ENCODE peak calls at places on chromosome X, in five cellular contexts. Z is activated T-cell treated with anti-CD3 and anti-CD28 coated beads for 4 hours, D is heart left ventricle, L is posterior vena cava, O is kidney. J is an unnamed sample.

GRCh38 chrX:106932492-106932923 is 12.3 kb downstream of the CLDN2 start:
- DNase-seq in Z (no peak), D (no peak), L (no peak), O (no peak), J (no peak)

GRCh38 chrX:65635371-65635770 is 32.1 kb upstream of the MSN start:
- DNase-seq in Z (no peak), D (no peak), L (no peak), O (no peak), J (peak; percentile 17)

GRCh38 chrX:123803331-123803983 is 56.4 kb upstream of the XIAP start:
- DNase-seq in Z (no peak), D (no peak), L (peak; percentile 34), O (no peak), J (no peak)

GRCh38 chrX:68433155-68433980 is at the start of gene OPHN1:
- DNase-seq in Z (no peak), D (peak; percentile 86), L (peak; percentile 93), O (peak; percentile 92), J (peak; percentile 76)

GRCh38 chrX:22378296-22378695 is 105.6 kb downstream of the CBLL2 start:
- DNase-seq in Z (no peak), D (no peak), L (no peak), O (no peak), J (no peak)

GRCh38 chrX:38175140-38175539 is 45.5 kb downstream of the SRPX start:
- DNase-seq in Z (no peak), D (no peak), L (no peak), O (no peak), J (no peak)

GRCh38 chrX:18883234-18883960 is 100.5 kb downstream of the PHKA2 start:
- DNase-seq in Z (no peak), D (peak; percentile 70), L (peak; percentile 49), O (no peak), J (peak; percentile 69)

GRCh38 chrX:39821011-39821708 is 276.6 kb downstream of the BCOR start:
- DNase-seq in Z (peak; percentile 29), D (peak; percentile 62), L (no peak), O (peak; percentile 82), J (peak; percentile 21)

GRCh38 chrX:2967998-2968909 is 38.1 kb upstream of the ARSH start:
- DNase-seq in Z (peak; percentile 0), D (no peak), L (no peak), O (no peak), J (no peak)

GRCh38 chrX:13937370-13938052 is 92.2 kb downstream of the GEMIN8 start:
- DNase-seq in Z (no peak), D (no peak), L (no peak), O (no peak), J (no peak)

GRCh38 chrX:2631743-2632532 is 59.2 kb upstream of the CD99 start:
- DNase-seq in Z (no peak), D (no peak), L (no peak), O (no peak), J (no peak)